ENCODE peak calls at places on chromosomes 12 and 14, in ten cellular contexts. One of them, this sample, is unnamed.

GRCh38 chr12:14955876-14956811 is 5.3 kb downstream of the ARHGDIB start:
- DNase-seq in A549: no peak
- DNase-seq in spleen: no peak
- DNase-seq in lower lobe of right lung: no peak
- DNase-seq in CD4-positive, alpha-beta T cell: no peak
- DNase-seq in uterus: no peak
- DNase-seq in endodermal cell: no peak
- DNase-seq in pancreas: no peak
- DNase-seq in IMR-90: no peak
- DNase-seq in DND-41: peak; percentile 48
- DNase-seq in this sample: no peak

GRCh38 chr14:102316048-102316745 is 3.3 kb upstream of the ZNF839 start:
- DNase-seq in A549: no peak
- DNase-seq in spleen: peak; percentile 38
- DNase-seq in lower lobe of right lung: no peak
- DNase-seq in CD4-positive, alpha-beta T cell: no peak
- DNase-seq in uterus: peak; percentile 71
- DNase-seq in endodermal cell: no peak
- DNase-seq in pancreas: peak; percentile 81
- DNase-seq in IMR-90: peak; percentile 75
- DNase-seq in DND-41: no peak
- DNase-seq in this sample: no peak

GRCh38 chr14:80979951-80980350 is 24.5 kb downstream of the TSHR start:
- DNase-seq in A549: no peak
- DNase-seq in spleen: no peak
- DNase-seq in lower lobe of right lung: no peak
- DNase-seq in CD4-positive, alpha-beta T cell: no peak
- DNase-seq in uterus: no peak
- DNase-seq in endodermal cell: no peak
- DNase-seq in pancreas: no peak
- DNase-seq in IMR-90: no peak
- DNase-seq in DND-41: no peak
- DNase-seq in this sample: no peak

GRCh38 chr12:124519741-124520140 is 47.7 kb downstream of the NCOR2 start:
- DNase-seq in A549: no peak
- DNase-seq in spleen: no peak
- DNase-seq in lower lobe of right lung: no peak
- DNase-seq in CD4-positive, alpha-beta T cell: no peak
- DNase-seq in uterus: no peak
- DNase-seq in endodermal cell: no peak
- DNase-seq in pancreas: no peak
- DNase-seq in IMR-90: no peak
- DNase-seq in DND-41: no peak
- DNase-seq in this sample: no peak

GRCh38 chr12:81079280-81080076 is 1.6 kb downstream of the ACSS3 start:
- DNase-seq in A549: no peak
- DNase-seq in spleen: no peak
- DNase-seq in lower lobe of right lung: no peak
- DNase-seq in CD4-positive, alpha-beta T cell: no peak
- DNase-seq in uterus: no peak
- DNase-seq in endodermal cell: no peak
- DNase-seq in pancreas: no peak
- DNase-seq in IMR-90: no peak
- DNase-seq in DND-41: no peak
- DNase-seq in this sample: no peak

GRCh38 chr14:99982449-99983250 is 82.6 kb upstream of the EVL start:
- DNase-seq in A549: peak; percentile 65
- DNase-seq in spleen: no peak
- DNase-seq in lower lobe of right lung: no peak
- DNase-seq in CD4-positive, alpha-beta T cell: peak; percentile 63
- DNase-seq in uterus: peak; percentile 58
- DNase-seq in endodermal cell: peak; percentile 82
- DNase-seq in pancreas: no peak
- DNase-seq in IMR-90: peak; percentile 74
- DNase-seq in DND-41: peak; percentile 76
- DNase-seq in this sample: no peak

GRCh38 chr12:27193854-27194544 is 50.1 kb upstream of the STK38L start:
- DNase-seq in A549: no peak
- DNase-seq in spleen: no peak
- DNase-seq in lower lobe of right lung: no peak
- DNase-seq in CD4-positive, alpha-beta T cell: no peak
- DNase-seq in uterus: peak; percentile 70
- DNase-seq in endodermal cell: peak; percentile 61
- DNase-seq in pancreas: no peak
- DNase-seq in IMR-90: peak; percentile 86
- DNase-seq in DND-41: no peak
- DNase-seq in this sample: no peak

GRCh38 chr14:102622262-102622885 is 29.9 kb downstream of the RCOR1 start:
- DNase-seq in A549: no peak
- DNase-seq in spleen: no peak
- DNase-seq in lower lobe of right lung: no peak
- DNase-seq in CD4-positive, alpha-beta T cell: no peak
- DNase-seq in uterus: no peak
- DNase-seq in endodermal cell: peak; percentile 56
- DNase-seq in pancreas: no peak
- DNase-seq in IMR-90: no peak
- DNase-seq in DND-41: no peak
- DNase-seq in this sample: no peak

GRCh38 chr14:68145539-68145938 is 326.0 kb downstream of the RAD51B start:
- DNase-seq in A549: no peak
- DNase-seq in spleen: no peak
- DNase-seq in lower lobe of right lung: no peak
- DNase-seq in CD4-positive, alpha-beta T cell: no peak
- DNase-seq in uterus: no peak
- DNase-seq in endodermal cell: no peak
- DNase-seq in pancreas: no peak
- DNase-seq in IMR-90: peak; percentile 55
- DNase-seq in DND-41: no peak
- DNase-seq in this sample: no peak

GRCh38 chr14:68143341-68143807 is 323.8 kb downstream of the RAD51B start:
- DNase-seq in A549: no peak
- DNase-seq in spleen: no peak
- DNase-seq in lower lobe of right lung: no peak
- DNase-seq in CD4-positive, alpha-beta T cell: no peak
- DNase-seq in uterus: peak; percentile 89
- DNase-seq in endodermal cell: no peak
- DNase-seq in pancreas: peak; percentile 86
- DNase-seq in IMR-90: peak; percentile 36
- DNase-seq in DND-41: peak; percentile 27
- DNase-seq in this sample: no peak

GRCh38 chr14:68145036-68145435 is 325.5 kb downstream of the RAD51B start:
- DNase-seq in A549: no peak
- DNase-seq in spleen: no peak
- DNase-seq in lower lobe of right lung: no peak
- DNase-seq in CD4-positive, alpha-beta T cell: no peak
- DNase-seq in uterus: no peak
- DNase-seq in endodermal cell: no peak
- DNase-seq in pancreas: peak; percentile 75
- DNase-seq in IMR-90: no peak
- DNase-seq in DND-41: no peak
- DNase-seq in this sample: no peak

GRCh38 chr14:68141531-68142088 is 322.0 kb downstream of the RAD51B start:
- DNase-seq in A549: no peak
- DNase-seq in spleen: no peak
- DNase-seq in lower lobe of right lung: no peak
- DNase-seq in CD4-positive, alpha-beta T cell: no peak
- DNase-seq in uterus: no peak
- DNase-seq in endodermal cell: no peak
- DNase-seq in pancreas: no peak
- DNase-seq in IMR-90: peak; percentile 68
- DNase-seq in DND-41: no peak
- DNase-seq in this sample: no peak

DNA sequence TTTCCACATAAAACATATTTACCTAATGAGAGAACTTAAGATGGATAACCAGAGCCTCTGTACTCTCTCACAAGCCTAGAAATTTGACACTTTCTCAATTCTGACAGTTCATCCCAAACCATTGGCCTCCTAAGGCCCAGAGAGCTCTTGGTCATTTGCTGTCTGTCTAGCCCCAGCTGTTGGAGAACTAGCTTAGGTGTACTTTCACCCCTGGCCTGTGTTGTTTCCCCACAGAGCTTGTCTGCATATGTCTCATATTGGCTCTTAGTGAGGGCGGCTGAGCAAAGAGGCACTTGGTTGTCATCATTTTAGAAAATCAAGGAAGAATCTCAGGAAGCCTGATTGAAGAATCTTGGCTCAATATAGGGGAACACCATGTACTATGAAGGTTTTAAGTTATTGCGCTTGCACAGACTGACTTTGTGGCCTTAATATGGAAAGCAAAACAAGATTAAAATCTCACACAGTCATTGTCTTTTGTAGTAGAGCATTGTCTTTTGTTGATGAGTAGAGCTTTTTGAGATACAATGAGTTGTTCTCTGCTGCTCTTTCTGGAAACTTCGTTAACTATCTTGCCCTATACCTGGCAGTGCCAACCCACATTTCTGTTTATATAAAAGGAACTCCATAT is 324.6 kb downstream of the RAD51B start:
- DNase-seq in A549: no peak
- DNase-seq in spleen: no peak
- DNase-seq in lower lobe of right lung: no peak
- DNase-seq in CD4-positive, alpha-beta T cell: no peak
- DNase-seq in uterus: peak; percentile 88
- DNase-seq in endodermal cell: no peak
- DNase-seq in pancreas: no peak
- DNase-seq in IMR-90: peak; percentile 11
- DNase-seq in DND-41: no peak
- DNase-seq in this sample: no peak
- H3K27ac ChIP-seq in A549: peak overlapping the region; percentile 98
- H3K27ac ChIP-seq in spleen: peak overlapping the region; percentile 76
- H3K27ac ChIP-seq in lower lobe of right lung: peak overlapping the region; percentile 74
- H3K27ac ChIP-seq in CD4-positive, alpha-beta T cell: no peak overlapping the region
- H3K27ac ChIP-seq in uterus: peak overlapping the region; percentile 96
- H3K27ac ChIP-seq in endodermal cell: no peak overlapping the region
- H3K27ac ChIP-seq in pancreas: peak overlapping the region; percentile 82
- H3K27ac ChIP-seq in IMR-90: no peak overlapping the region
- H3K27ac ChIP-seq in DND-41: no peak overlapping the region
- H3K27ac ChIP-seq in this sample: peak overlapping the region; percentile 82

GRCh38 chr12:112180422-112180821 is 55.1 kb downstream of the TRAFD1 start:
- DNase-seq in A549: no peak
- DNase-seq in spleen: no peak
- DNase-seq in lower lobe of right lung: no peak
- DNase-seq in CD4-positive, alpha-beta T cell: no peak
- DNase-seq in uterus: no peak
- DNase-seq in endodermal cell: no peak
- DNase-seq in pancreas: no peak
- DNase-seq in IMR-90: no peak
- DNase-seq in DND-41: no peak
- DNase-seq in this sample: no peak
- TF ChIP-seq CTCF in A549: no peak
- TF ChIP-seq CTCF in spleen: no peak
- TF ChIP-seq CTCF in lower lobe of right lung: no peak
- TF ChIP-seq CTCF in CD4-positive, alpha-beta T cell: no peak
- TF ChIP-seq CTCF in uterus: no peak
- TF ChIP-seq CTCF in endodermal cell: no peak
- TF ChIP-seq CTCF in pancreas: no peak
- TF ChIP-seq CTCF in IMR-90: no peak
- TF ChIP-seq CTCF in DND-41: no peak
- TF ChIP-seq CTCF in this sample: no peak

GRCh38 chr14:54105898-54106297 is 149.3 kb upstream of the BMP4 start:
- DNase-seq in A549: no peak
- DNase-seq in spleen: no peak
- DNase-seq in lower lobe of right lung: no peak
- DNase-seq in CD4-positive, alpha-beta T cell: no peak
- DNase-seq in uterus: no peak
- DNase-seq in endodermal cell: no peak
- DNase-seq in pancreas: no peak
- DNase-seq in IMR-90: no peak
- DNase-seq in DND-41: no peak
- DNase-seq in this sample: no peak

GRCh38 chr14:54105406-54105805 is 148.8 kb upstream of the BMP4 start:
- DNase-seq in A549: no peak
- DNase-seq in spleen: no peak
- DNase-seq in lower lobe of right lung: no peak
- DNase-seq in CD4-positive, alpha-beta T cell: no peak
- DNase-seq in uterus: no peak
- DNase-seq in endodermal cell: no peak
- DNase-seq in pancreas: no peak
- DNase-seq in IMR-90: no peak
- DNase-seq in DND-41: no peak
- DNase-seq in this sample: no peak

GRCh38 chr14:54109521-54110120 is 153.0 kb upstream of the BMP4 start:
- DNase-seq in A549: no peak
- DNase-seq in spleen: no peak
- DNase-seq in lower lobe of right lung: no peak
- DNase-seq in CD4-positive, alpha-beta T cell: no peak
- DNase-seq in uterus: no peak
- DNase-seq in endodermal cell: no peak
- DNase-seq in pancreas: no peak
- DNase-seq in IMR-90: no peak
- DNase-seq in DND-41: no peak
- DNase-seq in this sample: no peak

GRCh38 chr14:54106802-54107377 is 150.3 kb upstream of the BMP4 start:
- DNase-seq in A549: no peak
- DNase-seq in spleen: no peak
- DNase-seq in lower lobe of right lung: no peak
- DNase-seq in CD4-positive, alpha-beta T cell: no peak
- DNase-seq in uterus: no peak
- DNase-seq in endodermal cell: no peak
- DNase-seq in pancreas: no peak
- DNase-seq in IMR-90: no peak
- DNase-seq in DND-41: no peak
- DNase-seq in this sample: no peak

DNA sequence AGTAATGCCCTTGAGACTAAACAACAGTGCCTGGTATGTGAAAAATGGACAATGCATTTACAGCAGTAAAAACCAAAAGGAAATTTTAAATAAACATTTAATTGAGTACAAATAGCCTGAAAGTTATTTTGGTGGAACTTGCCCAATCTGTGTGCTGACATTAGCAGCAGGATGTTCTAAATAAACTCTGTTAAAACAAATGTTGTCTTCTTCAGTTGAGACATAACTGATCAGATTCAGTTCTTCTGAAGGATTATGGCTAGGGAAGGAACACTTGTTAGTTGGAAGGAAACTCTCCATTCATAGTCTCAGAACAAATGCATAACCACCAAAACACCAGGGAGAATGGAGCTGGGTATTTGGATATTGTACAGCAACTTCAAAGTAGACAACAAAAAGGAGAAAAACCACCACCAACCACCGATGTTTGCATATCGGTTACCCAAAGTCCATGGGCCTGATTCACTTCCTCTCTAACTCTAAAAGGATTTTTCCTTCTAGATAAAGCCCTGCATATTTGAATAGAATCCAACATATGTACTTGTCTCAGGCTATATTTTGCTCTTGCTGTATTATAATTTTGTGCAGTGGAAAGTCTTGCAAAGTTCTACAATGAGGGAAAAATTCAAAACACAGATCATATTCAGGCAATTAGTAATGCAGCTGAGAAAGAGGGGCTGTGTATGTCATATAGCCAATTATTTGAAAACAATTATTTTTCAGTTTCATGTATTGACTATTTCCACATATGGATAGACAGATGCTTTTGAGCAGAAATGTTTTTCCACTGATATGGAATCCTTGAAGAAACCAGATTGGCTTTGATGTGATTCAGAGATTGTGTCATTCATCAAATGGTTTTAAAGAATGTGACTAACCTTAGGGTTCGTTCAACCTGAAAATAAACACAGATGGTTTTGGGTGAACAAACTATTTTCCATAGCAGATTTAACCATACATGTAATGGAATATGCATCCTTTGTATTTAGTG is 152.2 kb upstream of the BMP4 start:
- DNase-seq in A549: no peak
- DNase-seq in spleen: no peak
- DNase-seq in lower lobe of right lung: no peak
- DNase-seq in CD4-positive, alpha-beta T cell: no peak
- DNase-seq in uterus: no peak
- DNase-seq in endodermal cell: no peak
- DNase-seq in pancreas: no peak
- DNase-seq in IMR-90: peak; percentile 82
- DNase-seq in DND-41: peak; percentile 22
- DNase-seq in this sample: no peak
- H3K27ac ChIP-seq in A549: peak overlapping the region; percentile 23
- H3K27ac ChIP-seq in spleen: no peak overlapping the region
- H3K27ac ChIP-seq in lower lobe of right lung: no peak overlapping the region
- H3K27ac ChIP-seq in CD4-positive, alpha-beta T cell: no peak overlapping the region
- H3K27ac ChIP-seq in uterus: no peak overlapping the region
- H3K27ac ChIP-seq in endodermal cell: no peak overlapping the region
- H3K27ac ChIP-seq in pancreas: no peak overlapping the region
- H3K27ac ChIP-seq in IMR-90: no peak overlapping the region
- H3K27ac ChIP-seq in DND-41: no peak overlapping the region
- H3K27ac ChIP-seq in this sample: no peak overlapping the region

GRCh38 chr12:108495054-108495453 is 20.0 kb upstream of the FICD start:
- DNase-seq in A549: peak; percentile 55
- DNase-seq in spleen: no peak
- DNase-seq in lower lobe of right lung: no peak
- DNase-seq in CD4-positive, alpha-beta T cell: no peak
- DNase-seq in uterus: no peak
- DNase-seq in endodermal cell: peak; percentile 90
- DNase-seq in pancreas: no peak
- DNase-seq in IMR-90: peak; percentile 12
- DNase-seq in DND-41: peak; percentile 20
- DNase-seq in this sample: no peak
- TF ChIP-seq CTCF in A549: peak; percentile 45
- TF ChIP-seq CTCF in spleen: peak; percentile 54
- TF ChIP-seq CTCF in lower lobe of right lung: peak; percentile 56
- TF ChIP-seq CTCF in CD4-positive, alpha-beta T cell: no peak
- TF ChIP-seq CTCF in uterus: peak; percentile 24
- TF ChIP-seq CTCF in endodermal cell: peak; percentile 96
- TF ChIP-seq CTCF in pancreas: no peak
- TF ChIP-seq CTCF in IMR-90: peak; percentile 50
- TF ChIP-seq CTCF in DND-41: peak; percentile 62
- TF ChIP-seq CTCF in this sample: peak; percentile 48

This sample was measured in esophagus squamous epithelium.